ENCODE peak calls at places on chromosomes 2 and 18, in four cellular contexts. F, B, U and M are unnamed samples.

GRCh38 chr18:21740474-21740723 is 193 bp upstream of the MIB1 start:
- DNase-seq in B (peak; percentile 99), U (peak; percentile 100), F (peak; percentile 65), M (no peak)

GRCh38 chr2:103401621-103402020 is 639.8 kb downstream of the TMEM182 start:
- DNase-seq in B (no peak), F (no peak), U (peak; percentile 90), M (peak; percentile 5)

GRCh38 chr2:44952143-44952805 is 10.8 kb downstream of the SIX3 start:
- DNase-seq in B (peak; percentile 64), F (peak; percentile 75), U (peak; percentile 84), M (peak; percentile 44)

GRCh38 chr2:113117594-113118262 is 9.7 kb upstream of the IL1RN start:
- DNase-seq in U (peak; percentile 68), F (no peak), B (no peak), M (peak; percentile 82)

GRCh38 chr2:217951091-217951490 is 51.7 kb downstream of the TNS1 start:
- DNase-seq in U (no peak), B (no peak), F (no peak), M (no peak)

GRCh38 chr2:111667542-111668273 is 216.3 kb downstream of the ANAPC1 start:
- DNase-seq in B (no peak), U (peak; percentile 66), F (no peak), M (peak; percentile 45)

GRCh38 chr2:201513271-201513670 is 61.7 kb downstream of the STRADB start:
- DNase-seq in F (no peak), B (no peak), U (no peak), M (no peak)

GRCh38 chr18:77517901-77518300 is 268.3 kb downstream of the GALR1 start:
- DNase-seq in B (no peak), U (no peak), F (no peak), M (no peak)

GRCh38 chr2:178256382-178257053 is 62.2 kb downstream of the OSBPL6 start:
- DNase-seq in F (no peak), U (no peak), B (no peak), M (no peak)

GRCh38 chr2:230601510-230601909 is 111.1 kb upstream of the CAB39 start:
- DNase-seq in B (no peak), U (no peak), F (no peak), M (no peak)

GRCh38 chr18:23881778-23882177 is 132.8 kb upstream of the TTC39C start:
- DNase-seq in B (peak; percentile 46), F (no peak), U (no peak), M (no peak)

GRCh38 chr2:84741182-84741822 is 139.6 kb downstream of the TRABD2A start:
- DNase-seq in U (peak; percentile 11), F (peak; percentile 6), B (no peak), M (no peak)

GRCh38 chr2:101374821-101375561 is 12.3 kb downstream of the CREG2 start:
- DNase-seq in F (no peak), U (no peak), B (no peak), M (no peak)

GRCh38 chr2:10252202-10252601 is 50.5 kb upstream of the HPCAL1 start:
- DNase-seq in U (no peak), B (no peak), F (no peak), M (no peak)

GRCh38 chr2:235945608-235946140 is 222.5 kb downstream of the GBX2 start:
- DNase-seq in B (no peak), U (no peak), F (no peak), M (no peak)

GRCh38 chr2:236682651-236683422 is 113.2 kb downstream of the ACKR3 start:
- DNase-seq in U (no peak), F (no peak), B (peak; percentile 23), M (no peak)

GRCh38 chr2:152097291-152098032 is 1.4 kb downstream of the CACNB4 start:
- DNase-seq in B (peak; percentile 40), F (peak; percentile 6), U (peak; percentile 23), M (peak; percentile 45)

GRCh38 chr2:11498543-11499034 is 32.6 kb upstream of the E2F6 start:
- DNase-seq in B (peak; percentile 96), U (peak; percentile 19), F (no peak), M (no peak)

GRCh38 chr2:55012648-55013484 is 37.4 kb downstream of the RTN4 start:
- DNase-seq in B (no peak), U (no peak), F (no peak), M (no peak)

GRCh38 chr2:72543527-72544216 is 282.2 kb downstream of the EXOC6B start:
- DNase-seq in B (no peak), U (no peak), F (no peak), M (no peak)

GRCh38 chr2:61177727-61178549 is 15.9 kb downstream of the C2orf74 start:
- DNase-seq in B (peak; percentile 41), F (no peak), U (no peak), M (no peak)

GRCh38 chr2:20104900-20105545 is 53.6 kb upstream of the LAPTM4A start:
- DNase-seq in B (no peak), F (no peak), U (no peak), M (no peak)

GRCh38 chr2:68594674-68595492 is 48.5 kb upstream of the PROKR1 start:
- DNase-seq in U (peak; percentile 39), F (peak; percentile 19), B (peak; percentile 34), M (peak; percentile 48)

GRCh38 chr2:15241208-15241607 is 319.9 kb downstream of the NBAS start:
- DNase-seq in F (no peak), B (no peak), U (no peak), M (no peak)

GRCh38 chr2:18889565-18890332 is 300.4 kb upstream of the NT5C1B start:
- DNase-seq in B (no peak), F (no peak), U (no peak), M (no peak)
- TF ChIP-seq CTCF in B (no peak), F (no peak), U (no peak), M (no peak)

DNA sequence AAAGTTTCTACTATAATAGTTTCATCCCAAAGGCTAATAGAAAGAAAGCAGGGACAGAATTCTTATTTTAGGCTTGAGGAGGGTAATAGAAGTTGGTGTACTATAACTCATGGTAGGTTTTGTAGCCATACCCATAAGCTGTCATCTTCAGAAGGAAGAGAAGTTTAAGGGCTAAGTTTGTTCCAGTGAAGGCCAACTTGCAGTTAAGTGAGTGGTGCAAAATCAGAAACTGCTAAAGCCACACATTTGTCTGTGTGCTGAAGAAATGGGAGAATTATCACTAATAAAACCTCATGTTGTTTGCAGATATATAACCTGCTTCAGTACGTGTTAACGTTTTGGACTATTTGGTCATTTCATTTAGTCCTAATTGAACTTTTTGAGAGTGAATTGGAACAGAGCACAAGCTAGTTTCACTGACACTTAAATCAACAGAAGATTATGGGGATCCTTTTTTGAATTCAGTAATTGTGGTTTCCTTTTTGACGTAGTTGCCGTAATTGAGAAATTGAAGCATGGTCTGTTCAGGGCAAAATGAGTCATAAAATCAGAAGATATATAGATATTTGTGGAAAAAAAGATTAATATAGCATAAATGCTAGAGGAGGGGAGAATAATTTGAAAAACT is 69.1 kb downstream of the PHLPP1 start:
- DNase-seq in B (no peak), U (no peak), F (no peak), M (no peak)
- H3K27ac ChIP-seq in B (peak overlapping the region; percentile 42), U (no peak overlapping the region), F (peak overlapping the region; percentile 13), M (no peak overlapping the region)

DNA sequence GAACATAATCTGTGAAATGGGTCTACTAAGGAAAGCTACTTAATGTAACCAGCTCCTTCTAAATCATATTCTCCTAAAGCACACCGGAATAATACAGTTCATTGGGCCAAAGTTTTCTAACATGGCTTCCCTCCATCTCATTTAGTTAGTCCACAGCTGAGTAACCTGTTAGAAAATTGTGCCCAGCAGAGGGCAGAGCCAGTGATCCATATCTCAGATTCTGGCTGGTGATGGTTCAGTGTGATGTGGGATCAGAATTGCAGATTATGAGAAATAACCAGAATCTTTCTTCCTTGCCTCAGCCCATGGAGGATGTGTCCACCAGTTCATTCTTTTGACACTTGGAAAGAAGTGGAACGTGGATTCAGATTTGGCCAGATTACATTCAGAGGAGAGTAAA is 9.4 kb upstream of the CTLA4 start:
- DNase-seq in U (no peak), F (no peak), B (no peak), M (no peak)
- TF ChIP-seq CTCF in U (no peak), F (no peak), B (no peak), M (no peak)

DNA sequence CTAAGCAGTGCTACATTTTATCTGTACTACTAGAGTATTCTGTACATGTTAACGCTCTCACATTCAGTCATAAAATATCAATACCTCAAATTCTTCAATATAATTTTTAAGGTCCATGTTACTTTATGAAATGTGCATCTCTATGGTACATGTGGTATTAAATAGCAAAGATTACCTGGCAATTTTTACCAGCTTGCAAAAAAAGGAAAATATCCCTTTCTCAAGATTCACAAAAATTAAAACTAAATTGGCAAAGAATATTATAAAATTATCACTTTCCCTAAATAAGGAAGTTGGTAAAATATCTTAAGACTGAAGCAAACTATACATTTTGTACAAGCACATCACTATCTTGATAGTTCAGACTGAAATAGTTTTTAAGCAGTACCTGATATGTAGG is 115.0 kb upstream of the RNU4ATAC start:
- DNase-seq in U (no peak), F (no peak), B (no peak), M (no peak)
- H3K27ac ChIP-seq in U (no peak overlapping the region), F (no peak overlapping the region), B (no peak overlapping the region), M (no peak overlapping the region)

GRCh38 chr2:83191316-83191715 is 1267.8 kb downstream of the SUCLG1 start:
- DNase-seq in B (no peak), U (no peak), F (no peak), M (no peak)

DNA sequence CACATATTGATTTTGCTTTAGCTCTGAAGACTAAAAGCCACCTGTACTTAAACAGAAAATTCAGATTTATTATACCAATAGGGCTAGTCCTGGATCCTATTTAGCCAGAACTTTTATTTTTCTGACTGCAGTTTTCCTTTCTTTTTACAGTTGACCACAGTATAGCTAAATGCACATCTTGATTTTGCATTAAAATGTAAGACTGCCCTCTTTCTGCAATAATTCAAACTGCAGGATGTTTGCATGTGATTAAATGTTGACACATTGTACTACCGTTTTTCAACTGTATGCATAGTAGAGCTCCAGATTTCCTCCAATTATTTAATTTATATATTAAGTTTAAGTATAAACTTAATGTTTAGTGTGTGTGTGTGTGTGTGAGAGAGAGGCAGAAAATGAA is 1262.9 kb downstream of the SUCLG1 start:
- DNase-seq in U (peak; percentile 37), F (no peak), B (no peak), M (peak; percentile 26)
- TF ChIP-seq CTCF in U (peak; percentile 86), F (no peak), B (peak; percentile 57), M (peak; percentile 56)

DNA sequence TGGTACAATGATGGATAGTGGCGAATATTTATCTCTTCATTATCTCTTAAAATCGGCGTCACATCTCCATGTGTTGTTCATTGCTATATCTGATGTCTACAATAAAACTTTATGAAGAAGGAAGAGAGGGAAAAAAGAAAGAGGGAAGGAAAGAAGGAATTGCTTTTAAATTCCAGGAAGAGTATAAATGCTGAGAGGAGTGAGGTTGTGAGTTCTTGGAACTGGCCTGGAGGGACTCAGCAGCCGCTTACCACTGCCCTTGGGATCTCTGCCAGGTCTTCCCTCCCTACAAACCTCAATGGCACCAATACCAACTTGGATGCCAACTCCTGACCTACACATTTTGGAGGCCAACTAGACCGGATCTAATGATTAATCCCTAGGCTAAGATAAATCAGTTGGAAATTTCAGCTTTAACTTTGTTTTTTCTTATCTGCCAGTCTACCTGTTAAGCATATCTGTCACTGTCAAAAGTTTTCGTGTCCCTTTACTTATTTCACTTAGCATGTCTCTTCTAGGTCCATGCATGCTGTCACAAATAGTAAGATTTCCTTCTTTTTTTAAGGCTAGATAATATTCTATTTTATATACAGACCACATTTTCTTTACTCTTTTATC is 9.8 kb downstream of the SCN9A start:
- DNase-seq in F (no peak), B (peak; percentile 35), U (no peak), M (no peak)
- H3K27ac ChIP-seq in F (peak overlapping the region; percentile 76), B (no peak overlapping the region), U (no peak overlapping the region), M (no peak overlapping the region)

GRCh38 chr2:127157651-127158460 is 50.9 kb upstream of the BIN1 start:
- DNase-seq in F (no peak), B (no peak), U (no peak), M (no peak)
- TF ChIP-seq CTCF in F (no peak), B (no peak), U (peak; percentile 12), M (no peak)